ENCODE peak calls at places on chromosome 20, in six cellular contexts. E is A549, X is K562, Q is endothelial cell of umbilical vein, K is H1, U is HepG2. T is an unnamed sample.

GRCh38 chr20:51227744-51228143 is 204.8 kb upstream of the KCNG1 start:
- DNase-seq in E (no peak), X (no peak), Q (no peak), K (no peak), U (no peak), T (no peak)

GRCh38 chr20:20317195-20318113 is 50.5 kb upstream of the INSM1 start:
- DNase-seq in E (no peak), X (no peak), Q (no peak), K (no peak), U (no peak), T (no peak)

GRCh38 chr20:19976595-19977372 is 40.4 kb upstream of the NAA20 start:
- DNase-seq in E (peak; percentile 79), X (no peak), Q (peak; percentile 49), K (peak; percentile 47), U (peak; percentile 90), T (no peak)

GRCh38 chr20:17749979-17750721 is 50.4 kb downstream of the BANF2 start:
- DNase-seq in E (no peak), X (no peak), Q (peak; percentile 93), K (no peak), U (peak; percentile 52), T (no peak)

GRCh38 chr20:38878798-38879197 is 47.4 kb upstream of the FAM83D start:
- DNase-seq in E (no peak), X (peak; percentile 64), Q (no peak), K (no peak), U (peak; percentile 28), T (peak; percentile 70)

GRCh38 chr20:60108397-60108796 is 150.2 kb downstream of the CDH26 start:
- DNase-seq in E (no peak), X (no peak), Q (no peak), K (no peak), U (no peak), T (no peak)

GRCh38 chr20:18984238-18985200 is 170.9 kb downstream of the SCP2D1 start:
- DNase-seq in E (no peak), X (peak; percentile 24), Q (no peak), K (no peak), U (no peak), T (no peak)

GRCh38 chr20:46398963-46399362 is 7.5 kb downstream of the ELMO2 start:
- DNase-seq in E (no peak), X (no peak), Q (no peak), K (no peak), U (no peak), T (no peak)

GRCh38 chr20:58652606-58653303 is 1.7 kb downstream of the STX16 start:
- DNase-seq in E (no peak), X (peak; percentile 40), Q (peak; percentile 44), K (no peak), U (no peak), T (peak; percentile 7)

GRCh38 chr20:11891081-11891826 is 26.4 kb upstream of the BTBD3 start:
- DNase-seq in E (peak; percentile 21), X (peak; percentile 57), Q (peak; percentile 66), K (peak; percentile 59), U (peak; percentile 80), T (peak; percentile 25)

GRCh38 chr20:57384953-57385761 is 6.0 kb upstream of the RBM38 start:
- DNase-seq in E (no peak), X (no peak), Q (no peak), K (no peak), U (no peak), T (no peak)

GRCh38 chr20:14853079-14853478 is 515.7 kb upstream of the FLRT3 start:
- DNase-seq in E (no peak), X (no peak), Q (no peak), K (no peak), U (no peak), T (no peak)

GRCh38 chr20:20259534-20259933 is 108.4 kb upstream of the INSM1 start:
- DNase-seq in E (no peak), X (no peak), Q (no peak), K (no peak), U (no peak), T (no peak)

GRCh38 chr20:51634257-51634656 is 91.7 kb upstream of the NFATC2 start:
- DNase-seq in E (no peak), X (no peak), Q (no peak), K (no peak), U (no peak), T (no peak)

GRCh38 chr20:44979090-44979621 is 12.8 kb downstream of the STK4 start:
- DNase-seq in E (no peak), X (peak; percentile 65), Q (no peak), K (no peak), U (no peak), T (no peak)

GRCh38 chr20:48687097-48687800 is 140.6 kb downstream of the PREX1 start:
- DNase-seq in E (no peak), X (no peak), Q (no peak), K (no peak), U (no peak), T (no peak)

GRCh38 chr20:32344835-32345506 is 13.2 kb upstream of the ASXL1 start:
- DNase-seq in E (no peak), X (no peak), Q (no peak), K (peak; percentile 52), U (no peak), T (peak; percentile 26)

GRCh38 chr20:18223399-18223798 is 64.9 kb upstream of the ZNF133 start:
- DNase-seq in E (no peak), X (no peak), Q (peak; percentile 5), K (no peak), U (no peak), T (no peak)

GRCh38 chr20:62219992-62220665 is at the start of gene HRH3:
- DNase-seq in E (no peak), X (peak; percentile 63), Q (no peak), K (peak; percentile 80), U (peak; percentile 41), T (peak; percentile 73)

GRCh38 chr20:5835234-5835845 is 85.1 kb downstream of the SHLD1 start:
- DNase-seq in E (peak; percentile 38), X (no peak), Q (peak; percentile 82), K (no peak), U (peak; percentile 78), T (no peak)

GRCh38 chr20:57505991-57506390 is 18.9 kb downstream of the CTCFL start:
- DNase-seq in E (no peak), X (no peak), Q (no peak), K (no peak), U (no peak), T (no peak)

GRCh38 chr20:8639112-8639778 is 429.6 kb upstream of the PLCB4 start:
- DNase-seq in E (no peak), X (no peak), Q (no peak), K (no peak), U (no peak), T (no peak)

GRCh38 chr20:8646026-8646425 is 422.9 kb upstream of the PLCB4 start:
- DNase-seq in E (no peak), X (no peak), Q (peak; percentile 91), K (no peak), U (no peak), T (no peak)

GRCh38 chr20:8640461-8640860 is 428.4 kb upstream of the PLCB4 start:
- DNase-seq in E (no peak), X (no peak), Q (no peak), K (no peak), U (no peak), T (no peak)

GRCh38 chr20:8646716-8647115 is 422.2 kb upstream of the PLCB4 start:
- DNase-seq in E (no peak), X (no peak), Q (no peak), K (no peak), U (no peak), T (no peak)

DNA sequence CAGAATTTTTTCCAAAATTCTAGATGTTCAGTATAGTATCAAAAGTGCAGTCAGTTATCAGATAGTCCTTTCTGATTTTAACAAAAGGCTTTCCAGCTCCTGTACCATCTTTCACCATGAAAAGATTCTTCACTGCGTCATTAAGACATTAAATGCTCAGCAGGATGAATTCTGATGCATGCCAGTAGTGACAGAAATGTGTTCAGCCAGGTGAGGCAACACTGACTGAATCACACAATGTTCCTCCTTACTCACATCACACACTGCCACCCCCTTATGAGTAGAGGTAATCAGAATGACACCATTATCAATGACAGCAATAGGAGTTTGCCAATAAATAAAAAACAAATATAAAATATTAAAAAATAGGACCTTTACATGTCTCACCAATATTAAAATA is 426.6 kb upstream of the PLCB4 start:
- DNase-seq in E (no peak), X (no peak), Q (no peak), K (no peak), U (no peak), T (no peak)
- TF ChIP-seq JUN in E (no peak), X (no peak), Q (no peak), K (no peak), U (no peak), T (no peak)

GRCh38 chr20:641516-641913 is 11.5 kb downstream of the SRXN1 start:
- DNase-seq in E (peak; percentile 86), X (peak; percentile 53), Q (no peak), K (no peak), U (peak; percentile 85), T (peak; percentile 36)
- TF ChIP-seq JUN in E (no peak), X (no peak), Q (no peak), K (no peak), U (no peak), T (no peak)

GRCh38 chr20:1815502-1816085 is 79.6 kb upstream of the SIRPA start:
- DNase-seq in E (no peak), X (no peak), Q (peak; percentile 31), K (no peak), U (no peak), T (no peak)

GRCh38 chr20:1810926-1811620 is 84.1 kb upstream of the SIRPA start:
- DNase-seq in E (no peak), X (no peak), Q (peak; percentile 75), K (no peak), U (peak; percentile 61), T (no peak)

GRCh38 chr20:1813674-1814635 is 81.3 kb upstream of the SIRPA start:
- DNase-seq in E (no peak), X (no peak), Q (no peak), K (no peak), U (no peak), T (no peak)

GRCh38 chr20:1811621-1812498 is 83.3 kb upstream of the SIRPA start:
- DNase-seq in E (no peak), X (no peak), Q (no peak), K (no peak), U (peak; percentile 99), T (no peak)

GRCh38 chr20:1813101-1813529 is 82.1 kb upstream of the SIRPA start:
- DNase-seq in E (peak; percentile 73), X (no peak), Q (peak; percentile 92), K (no peak), U (peak; percentile 78), T (no peak)
- TF ChIP-seq JUN in E (peak; percentile 93), X (no peak), Q (peak; percentile 85), K (no peak), U (no peak), T (no peak)

GRCh38 chr20:24468401-24469115 is 871 bp upstream of the SYNDIG1 start:
- DNase-seq in E (no peak), X (no peak), Q (no peak), K (no peak), U (no peak), T (no peak)

GRCh38 chr20:24469116-24470030 is at the start of gene SYNDIG1:
- DNase-seq in E (peak; percentile 25), X (no peak), Q (no peak), K (peak; percentile 84), U (no peak), T (peak; percentile 73)

GRCh38 chr20:24472426-24472825 is 3.0 kb downstream of the SYNDIG1 start:
- DNase-seq in E (no peak), X (no peak), Q (no peak), K (no peak), U (no peak), T (no peak)

GRCh38 chr20:24470031-24470781 is 777 bp downstream of the SYNDIG1 start:
- DNase-seq in E (peak; percentile 31), X (no peak), Q (no peak), K (peak; percentile 82), U (no peak), T (peak; percentile 33)

GRCh38 chr20:24470782-24471582 is 1.6 kb downstream of the SYNDIG1 start:
- DNase-seq in E (no peak), X (no peak), Q (no peak), K (peak; percentile 60), U (no peak), T (peak; percentile 52)
- TF ChIP-seq JUN in E (no peak), X (no peak), Q (no peak), K (no peak), U (no peak), T (no peak)